ENCODE peak calls at places on chromosomes 4 and X, in eight cellular contexts. One of them, this sample, is unnamed.
A peak's percentile ranks its signal among the peaks of the same experiment; 100 is the strongest.

GRCh38 chr4:2852481-2852881 is 8.8 kb downstream of the ADD1 start:
- DNase-seq in neuronal stem cell: no peak
- DNase-seq in PC-3: no peak
- DNase-seq in endothelial cell: no peak
- DNase-seq in midbrain: no peak
- DNase-seq in hippocampal formation: no peak
- DNase-seq in H4: no peak
- DNase-seq in astrocyte of the spinal cord: no peak
- DNase-seq in this sample: no peak

GRCh38 chrX:111040377-111041017 is 55.5 kb upstream of the PAK3 start:
- DNase-seq in neuronal stem cell: no peak
- DNase-seq in PC-3: peak; percentile 72
- DNase-seq in endothelial cell: no peak
- DNase-seq in midbrain: no peak
- DNase-seq in hippocampal formation: no peak
- DNase-seq in H4: peak; percentile 9
- DNase-seq in astrocyte of the spinal cord: peak; percentile 69
- DNase-seq in this sample: no peak

GRCh38 chr4:157888281-157888680 is 284.5 kb downstream of the GASK1B start:
- DNase-seq in neuronal stem cell: no peak
- DNase-seq in PC-3: no peak
- DNase-seq in endothelial cell: no peak
- DNase-seq in midbrain: no peak
- DNase-seq in hippocampal formation: no peak
- DNase-seq in H4: no peak
- DNase-seq in astrocyte of the spinal cord: no peak
- DNase-seq in this sample: no peak

GRCh38 chr4:103915224-103915869 is 195.6 kb upstream of the TACR3 start:
- DNase-seq in neuronal stem cell: no peak
- DNase-seq in PC-3: peak; percentile 25
- DNase-seq in endothelial cell: no peak
- DNase-seq in midbrain: peak; percentile 24
- DNase-seq in hippocampal formation: no peak
- DNase-seq in H4: peak; percentile 29
- DNase-seq in astrocyte of the spinal cord: peak; percentile 19
- DNase-seq in this sample: no peak

GRCh38 chr4:54165011-54165410 is 64.1 kb upstream of the PDGFRA start:
- DNase-seq in neuronal stem cell: no peak
- DNase-seq in PC-3: no peak
- DNase-seq in endothelial cell: no peak
- DNase-seq in midbrain: no peak
- DNase-seq in hippocampal formation: no peak
- DNase-seq in H4: no peak
- DNase-seq in astrocyte of the spinal cord: no peak
- DNase-seq in this sample: no peak

GRCh38 chr4:82099863-82100579 is 273.8 kb downstream of the HNRNPD start:
- DNase-seq in neuronal stem cell: no peak
- DNase-seq in PC-3: no peak
- DNase-seq in endothelial cell: no peak
- DNase-seq in midbrain: no peak
- DNase-seq in hippocampal formation: no peak
- DNase-seq in H4: peak; percentile 46
- DNase-seq in astrocyte of the spinal cord: no peak
- DNase-seq in this sample: no peak

GRCh38 chr4:5746829-5747745 is 36.1 kb downstream of the EVC start:
- DNase-seq in neuronal stem cell: no peak
- DNase-seq in PC-3: peak; percentile 56
- DNase-seq in endothelial cell: no peak
- DNase-seq in midbrain: no peak
- DNase-seq in hippocampal formation: no peak
- DNase-seq in H4: peak; percentile 52
- DNase-seq in astrocyte of the spinal cord: peak; percentile 43
- DNase-seq in this sample: no peak

GRCh38 chr4:1738410-1738809 is 17.1 kb downstream of the TACC3 start:
- DNase-seq in neuronal stem cell: no peak
- DNase-seq in PC-3: no peak
- DNase-seq in endothelial cell: no peak
- DNase-seq in midbrain: no peak
- DNase-seq in hippocampal formation: no peak
- DNase-seq in H4: no peak
- DNase-seq in astrocyte of the spinal cord: no peak
- DNase-seq in this sample: no peak

GRCh38 chrX:152637649-152638442 is at the start of gene GABRQ:
- DNase-seq in neuronal stem cell: peak; percentile 73
- DNase-seq in PC-3: no peak
- DNase-seq in endothelial cell: peak; percentile 69
- DNase-seq in midbrain: peak; percentile 10
- DNase-seq in hippocampal formation: no peak
- DNase-seq in H4: peak; percentile 45
- DNase-seq in astrocyte of the spinal cord: peak; percentile 55
- DNase-seq in this sample: no peak

GRCh38 chr4:86898562-86898961 is 6.3 kb upstream of the C4orf36 start:
- DNase-seq in neuronal stem cell: no peak
- DNase-seq in PC-3: peak; percentile 25
- DNase-seq in endothelial cell: no peak
- DNase-seq in midbrain: no peak
- DNase-seq in hippocampal formation: no peak
- DNase-seq in H4: no peak
- DNase-seq in astrocyte of the spinal cord: no peak
- DNase-seq in this sample: no peak

GRCh38 chr4:101136373-101137370 is 210.7 kb downstream of the PPP3CA start:
- DNase-seq in neuronal stem cell: no peak
- DNase-seq in PC-3: peak; percentile 11
- DNase-seq in endothelial cell: no peak
- DNase-seq in midbrain: no peak
- DNase-seq in hippocampal formation: no peak
- DNase-seq in H4: no peak
- DNase-seq in astrocyte of the spinal cord: no peak
- DNase-seq in this sample: no peak

GRCh38 chr4:17309567-17310268 is 202.2 kb downstream of the QDPR start:
- DNase-seq in neuronal stem cell: no peak
- DNase-seq in PC-3: no peak
- DNase-seq in endothelial cell: no peak
- DNase-seq in midbrain: no peak
- DNase-seq in hippocampal formation: no peak
- DNase-seq in H4: no peak
- DNase-seq in astrocyte of the spinal cord: peak; percentile 26
- DNase-seq in this sample: no peak

GRCh38 chr4:173448103-173448502 is 49.2 kb upstream of the SCRG1 start:
- DNase-seq in neuronal stem cell: no peak
- DNase-seq in PC-3: no peak
- DNase-seq in endothelial cell: no peak
- DNase-seq in midbrain: peak; percentile 60
- DNase-seq in hippocampal formation: peak; percentile 51
- DNase-seq in H4: no peak
- DNase-seq in astrocyte of the spinal cord: no peak
- DNase-seq in this sample: no peak

GRCh38 chr4:42655248-42655647 is 1.7 kb downstream of the ATP8A1 start:
- DNase-seq in neuronal stem cell: no peak
- DNase-seq in PC-3: no peak
- DNase-seq in endothelial cell: no peak
- DNase-seq in midbrain: no peak
- DNase-seq in hippocampal formation: no peak
- DNase-seq in H4: no peak
- DNase-seq in astrocyte of the spinal cord: no peak
- DNase-seq in this sample: no peak

GRCh38 chr4:135777386-135777785 is 1575.8 kb upstream of the PABPC4L start:
- DNase-seq in neuronal stem cell: no peak
- DNase-seq in PC-3: no peak
- DNase-seq in endothelial cell: no peak
- DNase-seq in midbrain: no peak
- DNase-seq in hippocampal formation: no peak
- DNase-seq in H4: no peak
- DNase-seq in astrocyte of the spinal cord: no peak
- DNase-seq in this sample: no peak

GRCh38 chr4:17335371-17335770 is 176.5 kb downstream of the QDPR start:
- DNase-seq in neuronal stem cell: no peak
- DNase-seq in PC-3: no peak
- DNase-seq in endothelial cell: no peak
- DNase-seq in midbrain: no peak
- DNase-seq in hippocampal formation: no peak
- DNase-seq in H4: no peak
- DNase-seq in astrocyte of the spinal cord: no peak
- DNase-seq in this sample: no peak

GRCh38 chr4:37601527-37601926 is 84.6 kb downstream of the RELL1 start:
- DNase-seq in neuronal stem cell: no peak
- DNase-seq in PC-3: peak; percentile 64
- DNase-seq in endothelial cell: no peak
- DNase-seq in midbrain: no peak
- DNase-seq in hippocampal formation: no peak
- DNase-seq in H4: peak; percentile 93
- DNase-seq in astrocyte of the spinal cord: peak; percentile 46
- DNase-seq in this sample: no peak

GRCh38 chr4:175087156-175087555 is 169.0 kb downstream of the ADAM29 start:
- DNase-seq in neuronal stem cell: no peak
- DNase-seq in PC-3: no peak
- DNase-seq in endothelial cell: no peak
- DNase-seq in midbrain: no peak
- DNase-seq in hippocampal formation: no peak
- DNase-seq in H4: no peak
- DNase-seq in astrocyte of the spinal cord: no peak
- DNase-seq in this sample: no peak

GRCh38 chr4:59455751-59456150 is 1744.4 kb upstream of the ADGRL3 start:
- DNase-seq in neuronal stem cell: no peak
- DNase-seq in PC-3: peak; percentile 13
- DNase-seq in endothelial cell: no peak
- DNase-seq in midbrain: no peak
- DNase-seq in hippocampal formation: no peak
- DNase-seq in H4: no peak
- DNase-seq in astrocyte of the spinal cord: peak; percentile 26
- DNase-seq in this sample: no peak

This sample was measured in smooth muscle cell of the brain vasculature.